ENCODE peak calls at places on chromosome 4, in five cellular contexts. Y is heart left ventricle, K is IMR-90, X is A549, M is sigmoid colon. P is an unnamed sample. For H3K4me1, the result is how much of the 10 kb centered on the place peaks cover.

GRCh38 chr4:102736636-102737549 is 23.9 kb downstream of the MANBA start:
- DNase-seq in K (no peak), M (no peak), Y (no peak), X (no peak), P (no peak)

GRCh38 chr4:87949961-87950360 is 25.6 kb upstream of the SPP1 start:
- DNase-seq in X (no peak), Y (no peak), M (no peak), K (peak), P (peak)

GRCh38 chr4:153831236-153831635 is 42.4 kb upstream of the SFRP2 start:
- DNase-seq in X (no peak), K (no peak), Y (no peak), M (no peak), P (no peak)

GRCh38 chr4:81472249-81473085 is 760 bp upstream of the RASGEF1B start:
- DNase-seq in K (no peak), X (peak), Y (peak), M (peak), P (no peak)

GRCh38 chr4:147707892-147708672 is 23.8 kb upstream of the ARHGAP10 start:
- DNase-seq in X (no peak), K (peak), Y (peak), M (peak), P (no peak)

GRCh38 chr4:159248383-159249178 is 145.7 kb downstream of the RAPGEF2 start:
- DNase-seq in K (peak), M (no peak), Y (no peak), X (no peak), P (no peak)

GRCh38 chr4:168893807-168894206 is 116.2 kb downstream of the CBR4 start:
- DNase-seq in K (no peak), M (no peak), X (no peak), Y (no peak), P (no peak)

GRCh38 chr4:8350841-8351461 is 81.4 kb downstream of the HTRA3 start:
- DNase-seq in K (no peak), M (peak), Y (no peak), X (no peak), P (no peak)

GRCh38 chr4:169009281-169010124 is 552 bp downstream of the CBR4 start:
- DNase-seq in X (no peak), K (peak), M (peak), Y (peak), P (peak)

GRCh38 chr4:15159477-15160019 is 157.3 kb downstream of the CPEB2 start:
- DNase-seq in K (no peak), X (no peak), M (no peak), Y (no peak), P (no peak)

GRCh38 chr4:137638934-137639333 is 106.6 kb upstream of the PCDH18 start:
- DNase-seq in Y (no peak), X (no peak), M (no peak), K (no peak), P (no peak)

GRCh38 chr4:11297201-11297600 is 131.5 kb downstream of the HS3ST1 start:
- DNase-seq in K (no peak), X (no peak), Y (no peak), M (no peak), P (no peak)

GRCh38 chr4:20255823-20256222 is 4.1 kb downstream of the SLIT2 start:
- DNase-seq in M (no peak), Y (no peak), K (no peak), X (no peak), P (no peak)

GRCh38 chr4:68655764-68656444 is 14.5 kb downstream of the UGT2B15 start:
- DNase-seq in Y (no peak), K (no peak), X (no peak), M (no peak), P (no peak)

GRCh38 chr4:123547167-123547817 is 150.7 kb downstream of the SPRY1 start:
- DNase-seq in Y (no peak), M (no peak), X (no peak), K (no peak), P (no peak)

GRCh38 chr4:137267024-137267423 is 265.3 kb downstream of the PCDH18 start:
- DNase-seq in Y (no peak), X (no peak), M (no peak), K (peak), P (no peak)

GRCh38 chr4:1802151-1802715 is 9.1 kb downstream of the FGFR3 start:
- DNase-seq in M (peak), K (no peak), Y (peak), X (no peak), P (no peak)

GRCh38 chr4:142142403-142142802 is 506.0 kb downstream of the IL15 start:
- DNase-seq in X (no peak), Y (no peak), M (no peak), K (no peak), P (no peak)
- TF ChIP-seq POLR2A in X (no peak), Y (no peak), M (no peak), K (no peak), P (no peak)

DNA sequence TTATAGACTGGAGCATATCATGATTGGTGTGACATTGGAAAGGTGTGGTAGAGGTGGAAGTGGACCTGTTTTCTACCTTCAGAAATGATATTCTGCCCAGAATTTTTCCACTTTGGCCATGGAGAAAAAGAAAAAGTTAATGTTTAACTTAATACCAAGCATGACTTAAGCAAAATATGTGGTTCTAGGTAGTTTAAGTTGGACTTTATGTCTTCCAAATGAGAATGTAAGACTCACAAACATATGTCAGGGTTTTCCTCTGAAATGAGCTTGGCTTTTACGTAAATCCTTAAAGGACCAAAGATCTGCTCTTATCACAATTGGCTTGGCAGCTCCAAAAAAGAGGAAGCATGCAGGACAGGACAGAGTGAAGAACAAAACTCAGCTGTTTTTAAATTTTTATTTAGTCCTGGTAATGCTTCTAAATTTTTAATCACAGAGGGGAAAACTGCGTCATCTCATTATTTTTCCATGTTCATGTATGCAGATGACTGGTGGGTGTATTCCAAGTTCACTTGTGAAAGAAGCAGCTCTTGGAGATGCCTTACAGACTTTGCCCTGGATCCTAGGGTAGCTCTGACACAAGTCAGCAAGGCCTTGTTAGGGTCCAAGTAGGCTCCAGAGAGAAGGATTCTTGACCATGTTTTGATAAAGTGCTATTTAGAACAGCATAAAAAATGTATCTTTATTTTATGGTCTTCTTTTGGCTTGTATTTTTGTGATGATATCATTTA is 98.2 kb downstream of the ANK2 start:
- DNase-seq in Y (no peak), M (no peak), X (no peak), K (no peak), P (no peak)
- H3K4me1 ChIP-seq in Y (under half), M (under half), X (under half), K (under half), P (under half)

GRCh38 chr4:51925307-51925706 is 82.4 kb downstream of the DCUN1D4 start:
- DNase-seq in X (no peak), M (no peak), Y (no peak), K (no peak), P (no peak)

GRCh38 chr4:51923343-51923742 is 80.4 kb downstream of the DCUN1D4 start:
- DNase-seq in X (no peak), K (no peak), Y (no peak), M (no peak), P (no peak)
- TF ChIP-seq POLR2A in X (no peak), K (no peak), Y (no peak), M (no peak), P (no peak)

GRCh38 chr4:99645036-99645435 is 12.6 kb downstream of the C4orf54 start:
- DNase-seq in M (no peak), K (no peak), X (no peak), Y (no peak), P (no peak)

GRCh38 chr4:99645638-99646037 is 12.0 kb downstream of the C4orf54 start:
- DNase-seq in Y (no peak), X (no peak), K (no peak), M (no peak), P (no peak)

GRCh38 chr4:99642725-99643489 is 14.7 kb downstream of the C4orf54 start:
- DNase-seq in X (no peak), M (peak), K (no peak), Y (peak), P (no peak)

GRCh38 chr4:99640676-99641075 is 17.0 kb downstream of the C4orf54 start:
- DNase-seq in X (no peak), M (no peak), K (no peak), Y (no peak), P (no peak)

DNA sequence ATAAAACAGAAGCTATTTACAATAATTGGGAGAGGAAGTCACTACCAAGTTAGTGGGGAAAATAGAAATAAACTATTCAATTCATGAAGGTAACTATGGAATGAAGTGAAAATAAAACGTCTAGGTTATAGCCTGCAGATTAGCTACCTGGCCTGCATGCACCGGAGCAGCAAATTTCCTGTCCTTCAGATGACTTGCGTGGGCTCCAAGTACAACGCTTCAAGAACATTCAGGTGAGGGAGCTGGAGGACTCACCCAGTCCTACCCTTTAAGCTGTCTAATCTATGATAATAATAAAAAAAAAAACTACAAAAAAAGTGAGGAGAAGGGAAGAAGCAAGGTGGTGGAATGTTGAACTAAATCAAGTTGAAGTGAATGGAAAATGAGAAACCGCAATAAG is 13.2 kb downstream of the C4orf54 start:
- DNase-seq in Y (no peak), M (no peak), K (no peak), X (no peak), P (no peak)
- H3K4me1 ChIP-seq in Y (under half), M (under half), K (under half), X (under half), P (under half)

GRCh38 chr4:39609454-39609911 is 29.2 kb downstream of the SMIM14 start:
- DNase-seq in X (no peak), M (no peak), Y (no peak), K (no peak), P (no peak)
- TF ChIP-seq POLR2A in X (no peak), M (no peak), Y (no peak), K (no peak), P (no peak)

GRCh38 chr4:173834151-173834550 is 304.1 kb upstream of the HAND2 start:
- DNase-seq in Y (no peak), K (peak), X (peak), M (no peak), P (no peak)

GRCh38 chr4:173837517-173837916 is 307.5 kb upstream of the HAND2 start:
- DNase-seq in X (no peak), Y (no peak), M (no peak), K (no peak), P (no peak)

DNA sequence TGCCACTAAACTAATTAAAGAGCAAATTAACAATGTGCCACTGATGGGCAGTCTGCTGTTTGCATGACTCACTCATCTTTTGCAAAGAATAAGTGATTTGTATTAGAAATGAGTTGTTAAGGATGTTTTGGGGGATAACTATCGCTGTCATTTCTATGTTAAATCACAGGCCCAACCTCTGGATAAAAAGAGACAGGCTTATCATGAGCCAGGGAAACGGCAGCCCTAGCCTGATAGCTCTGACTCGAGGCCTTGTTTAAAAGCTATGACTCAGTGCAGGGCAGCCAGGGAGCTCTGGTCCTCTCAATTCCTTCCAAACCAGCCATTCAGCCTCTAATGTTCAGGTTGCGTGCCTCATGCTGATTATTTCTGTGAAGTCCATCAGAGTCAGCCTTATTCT is 305.8 kb upstream of the HAND2 start:
- DNase-seq in M (peak), Y (peak), K (peak), X (no peak), P (peak)
- H3K4me1 ChIP-seq in M (under half), Y (under half), K (under half), X (under half), P (under half)

GRCh38 chr4:185711764-185712163 is 100.2 kb downstream of the SORBS2 start:
- DNase-seq in Y (no peak), M (no peak), K (peak), X (no peak), P (no peak)

GRCh38 chr4:185708348-185708747 is 103.6 kb downstream of the SORBS2 start:
- DNase-seq in Y (no peak), M (no peak), X (no peak), K (peak), P (no peak)

GRCh38 chr4:185710487-185710995 is 101.5 kb downstream of the SORBS2 start:
- DNase-seq in K (no peak), M (no peak), X (no peak), Y (peak), P (no peak)

GRCh38 chr4:185712350-185713024 is 99.5 kb downstream of the SORBS2 start:
- DNase-seq in X (no peak), K (no peak), Y (no peak), M (no peak), P (no peak)

DNA sequence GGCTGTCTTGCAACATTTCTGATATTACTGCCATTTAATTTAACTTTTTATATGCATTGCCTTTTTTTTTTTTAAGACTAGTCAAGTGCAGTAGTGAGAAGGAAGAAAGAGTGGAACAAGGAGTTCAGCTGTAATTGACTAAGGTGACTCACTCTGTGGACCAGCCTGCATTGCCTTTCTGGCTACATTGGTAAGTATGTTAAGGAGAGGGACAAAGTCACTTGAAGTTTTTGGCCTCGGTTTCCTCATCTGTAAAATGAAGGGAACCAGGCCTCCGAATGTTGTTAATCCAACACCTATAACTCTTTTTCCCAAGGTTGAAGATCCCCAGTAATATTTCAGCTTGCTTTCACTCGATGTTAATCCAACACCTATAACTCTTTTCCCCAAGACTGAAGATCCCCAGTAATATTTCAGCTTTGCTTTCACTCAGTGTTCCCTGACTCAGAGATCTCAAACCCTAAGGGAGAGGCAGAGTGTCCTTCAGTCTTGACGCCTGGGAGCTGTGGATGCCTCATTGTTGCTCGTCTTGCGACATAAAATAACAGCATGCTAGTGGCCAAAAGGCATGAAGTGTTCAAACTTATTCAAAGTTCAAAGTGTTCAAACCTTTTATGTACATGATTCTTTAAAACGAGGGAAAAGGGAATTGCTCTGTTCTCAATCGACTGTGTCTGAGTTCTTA is 102.0 kb downstream of the SORBS2 start:
- DNase-seq in M (no peak), X (no peak), Y (no peak), K (no peak), P (no peak)
- TF ChIP-seq POLR2A in M (no peak), X (no peak), Y (no peak), K (no peak), P (no peak)

P was measured in uterus.